ENCODE peak calls at places on chromosomes 5 and 9, in five cellular contexts. One of them, this sample, is unnamed.

GRCh38 chr5:134041570-134042411 is 37.0 kb upstream of the VDAC1 start:
- DNase-seq in A549: no peak
- DNase-seq in H1: no peak
- DNase-seq in K562: no peak
- DNase-seq in HepG2: no peak
- DNase-seq in this sample: no peak

GRCh38 chr5:78649220-78649700 is 688 bp upstream of the LHFPL2 start:
- DNase-seq in HepG2: peak
- DNase-seq in A549: peak
- DNase-seq in H1: no peak
- DNase-seq in K562: no peak
- DNase-seq in this sample: peak

GRCh38 chr9:26856413-26857032 is 36.1 kb downstream of the CAAP1 start:
- DNase-seq in K562: peak
- DNase-seq in H1: no peak
- DNase-seq in A549: peak
- DNase-seq in HepG2: peak
- DNase-seq in this sample: peak

GRCh38 chr5:178529080-178529479 is 61.1 kb downstream of the COL23A1 start:
- DNase-seq in A549: no peak
- DNase-seq in K562: no peak
- DNase-seq in HepG2: no peak
- DNase-seq in H1: no peak
- DNase-seq in this sample: no peak

GRCh38 chr9:93501406-93501805 is 48.0 kb upstream of the FAM120AOS start:
- DNase-seq in K562: no peak
- DNase-seq in A549: no peak
- DNase-seq in H1: no peak
- DNase-seq in HepG2: no peak
- DNase-seq in this sample: peak

GRCh38 chr9:104863180-104863883 is 64.6 kb downstream of the ABCA1 start:
- DNase-seq in A549: peak
- DNase-seq in K562: peak
- DNase-seq in HepG2: peak
- DNase-seq in H1: no peak
- DNase-seq in this sample: peak

GRCh38 chr9:87540444-87541105 is 42.9 kb downstream of the DAPK1 start:
- DNase-seq in A549: no peak
- DNase-seq in K562: no peak
- DNase-seq in H1: no peak
- DNase-seq in HepG2: no peak
- DNase-seq in this sample: no peak

GRCh38 chr9:19999491-20000057 is 210.7 kb upstream of the SLC24A2 start:
- DNase-seq in H1: no peak
- DNase-seq in A549: no peak
- DNase-seq in K562: no peak
- DNase-seq in HepG2: no peak
- DNase-seq in this sample: peak

GRCh38 chr9:108136646-108137045 is 647.1 kb upstream of the KLF4 start:
- DNase-seq in HepG2: no peak
- DNase-seq in K562: no peak
- DNase-seq in A549: no peak
- DNase-seq in H1: no peak
- DNase-seq in this sample: no peak

GRCh38 chr5:167790462-167791260 is 500.8 kb upstream of the WWC1 start:
- DNase-seq in H1: no peak
- DNase-seq in K562: no peak
- DNase-seq in HepG2: no peak
- DNase-seq in A549: no peak
- DNase-seq in this sample: no peak

GRCh38 chr5:143696920-143697319 is 115.0 kb upstream of the HMHB1 start:
- DNase-seq in H1: no peak
- DNase-seq in K562: no peak
- DNase-seq in A549: no peak
- DNase-seq in HepG2: no peak
- DNase-seq in this sample: no peak

GRCh38 chr9:34204011-34204635 is 25.3 kb downstream of the UBAP1 start:
- DNase-seq in K562: no peak
- DNase-seq in HepG2: no peak
- DNase-seq in H1: no peak
- DNase-seq in A549: no peak
- DNase-seq in this sample: no peak

GRCh38 chr9:40907657-40908624 is 220.5 kb downstream of the FOXD4L6 start:
- DNase-seq in A549: no peak
- DNase-seq in HepG2: no peak
- DNase-seq in K562: no peak
- DNase-seq in H1: peak
- DNase-seq in this sample: no peak

GRCh38 chr9:87678650-87679355 is 47.1 kb upstream of the CTSL start:
- DNase-seq in K562: peak
- DNase-seq in HepG2: peak
- DNase-seq in H1: peak
- DNase-seq in A549: peak
- DNase-seq in this sample: peak

GRCh38 chr9:129331772-129332512 is 153.9 kb upstream of the IER5L start:
- DNase-seq in A549: no peak
- DNase-seq in H1: no peak
- DNase-seq in HepG2: no peak
- DNase-seq in K562: no peak
- DNase-seq in this sample: no peak

GRCh38 chr5:126445502-126446174 is 22.4 kb downstream of the GRAMD2B start:
- DNase-seq in H1: no peak
- DNase-seq in K562: no peak
- DNase-seq in A549: no peak
- DNase-seq in HepG2: no peak
- DNase-seq in this sample: no peak

GRCh38 chr5:39024005-39024404 is 50.2 kb downstream of the RICTOR start:
- DNase-seq in K562: no peak
- DNase-seq in HepG2: no peak
- DNase-seq in A549: no peak
- DNase-seq in H1: no peak
- DNase-seq in this sample: no peak

GRCh38 chr5:152631217-152631616 is 226.1 kb upstream of the NMUR2 start:
- DNase-seq in HepG2: no peak
- DNase-seq in K562: no peak
- DNase-seq in A549: no peak
- DNase-seq in H1: no peak
- DNase-seq in this sample: no peak

GRCh38 chr5:111060169-111060568 is 11.3 kb upstream of the TSLP start:
- DNase-seq in HepG2: no peak
- DNase-seq in H1: no peak
- DNase-seq in K562: no peak
- DNase-seq in A549: no peak
- DNase-seq in this sample: no peak

GRCh38 chr9:119959846-119960545 is 590.8 kb upstream of the BRINP1 start:
- DNase-seq in H1: no peak
- DNase-seq in HepG2: no peak
- DNase-seq in A549: no peak
- DNase-seq in K562: no peak
- DNase-seq in this sample: no peak

GRCh38 chr9:119961774-119962408 is 592.7 kb upstream of the BRINP1 start:
- DNase-seq in HepG2: peak
- DNase-seq in H1: peak
- DNase-seq in A549: peak
- DNase-seq in K562: peak
- DNase-seq in this sample: peak

GRCh38 chr9:119963798-119964372 is 594.6 kb upstream of the BRINP1 start:
- DNase-seq in HepG2: peak
- DNase-seq in K562: no peak
- DNase-seq in H1: peak
- DNase-seq in A549: peak
- DNase-seq in this sample: no peak

GRCh38 chr9:119967867-119968535 is 598.8 kb upstream of the BRINP1 start:
- DNase-seq in HepG2: no peak
- DNase-seq in A549: no peak
- DNase-seq in K562: no peak
- DNase-seq in H1: no peak
- DNase-seq in this sample: no peak

GRCh38 chr9:119963258-119963797 is 594.1 kb upstream of the BRINP1 start:
- DNase-seq in HepG2: no peak
- DNase-seq in H1: peak
- DNase-seq in K562: no peak
- DNase-seq in A549: peak
- DNase-seq in this sample: no peak
- H3K4me3 ChIP-seq in HepG2: no peak
- H3K4me3 ChIP-seq in H1: no peak
- H3K4me3 ChIP-seq in K562: no peak
- H3K4me3 ChIP-seq in A549: no peak
- H3K4me3 ChIP-seq in this sample: no peak

GRCh38 chr9:136483589-136484152 is 831 bp upstream of the SEC16A start:
- DNase-seq in H1: peak
- DNase-seq in HepG2: peak
- DNase-seq in A549: peak
- DNase-seq in K562: peak
- DNase-seq in this sample: peak

GRCh38 chr9:136484153-136485048 is 1.6 kb upstream of the SEC16A start:
- DNase-seq in K562: no peak
- DNase-seq in HepG2: peak
- DNase-seq in A549: no peak
- DNase-seq in H1: no peak
- DNase-seq in this sample: no peak

GRCh38 chr9:136482793-136483588 is at the start of gene SEC16A:
- DNase-seq in H1: peak
- DNase-seq in HepG2: peak
- DNase-seq in A549: peak
- DNase-seq in K562: peak
- DNase-seq in this sample: peak

GRCh38 chr9:136481558-136481957 is 1.3 kb downstream of the SEC16A start:
- DNase-seq in HepG2: no peak
- DNase-seq in K562: no peak
- DNase-seq in A549: no peak
- DNase-seq in H1: no peak
- DNase-seq in this sample: no peak

GRCh38 chr9:136482046-136482792 is 621 bp downstream of the SEC16A start:
- DNase-seq in H1: no peak
- DNase-seq in HepG2: no peak
- DNase-seq in K562: peak
- DNase-seq in A549: no peak
- DNase-seq in this sample: peak
- TF ChIP-seq JUN in H1: no peak
- TF ChIP-seq JUN in HepG2: no peak
- TF ChIP-seq JUN in K562: no peak
- TF ChIP-seq JUN in A549: no peak
- TF ChIP-seq JUN in this sample: no peak

GRCh38 chr9:95349109-95350038 is 31.9 kb upstream of the FANCC start:
- DNase-seq in HepG2: no peak
- DNase-seq in H1: peak
- DNase-seq in A549: no peak
- DNase-seq in K562: no peak
- DNase-seq in this sample: no peak
- H3K4me3 ChIP-seq in HepG2: no peak
- H3K4me3 ChIP-seq in H1: peak
- H3K4me3 ChIP-seq in A549: no peak
- H3K4me3 ChIP-seq in K562: no peak
- H3K4me3 ChIP-seq in this sample: no peak

GRCh38 chr9:103361906-103362305 is 366.8 kb downstream of the CYLC2 start:
- DNase-seq in A549: no peak
- DNase-seq in H1: no peak
- DNase-seq in K562: no peak
- DNase-seq in HepG2: no peak
- DNase-seq in this sample: no peak

GRCh38 chr9:103364753-103365152 is 369.6 kb downstream of the CYLC2 start:
- DNase-seq in HepG2: no peak
- DNase-seq in K562: no peak
- DNase-seq in A549: no peak
- DNase-seq in H1: no peak
- DNase-seq in this sample: no peak
- TF ChIP-seq JUN in HepG2: no peak
- TF ChIP-seq JUN in K562: no peak
- TF ChIP-seq JUN in A549: no peak
- TF ChIP-seq JUN in H1: no peak
- TF ChIP-seq JUN in this sample: no peak

This sample was measured in endothelial cell of umbilical vein.